ENCODE peak calls at places on chromosomes 1 and 21, in seven cellular contexts. B, L, J, G, V, W and O are unnamed samples.

GRCh38 chr1:51956528-51957509 is 33.7 kb downstream of the RAB3B start:
- DNase-seq in B (no peak), L (no peak), V (peak), G (no peak), W (no peak), J (no peak), O (no peak)

GRCh38 chr1:59973719-59974118 is 47.1 kb upstream of the CYP2J2 start:
- DNase-seq in B (no peak), V (no peak), G (no peak), W (no peak), J (no peak), L (no peak), O (no peak)

GRCh38 chr1:67838180-67838912 is 5.1 kb upstream of the GNG12 start:
- DNase-seq in B (no peak), J (no peak), W (no peak), G (no peak), V (peak), L (no peak), O (no peak)

GRCh38 chr1:14634497-14634896 is 36.0 kb downstream of the KAZN start:
- DNase-seq in B (no peak), G (no peak), L (no peak), J (no peak), W (no peak), V (no peak), O (no peak)

GRCh38 chr1:109490029-109490933 is 3.6 kb upstream of the CYB561D1 start:
- DNase-seq in G (peak), L (peak), B (peak), V (peak), W (peak), J (peak), O (peak)

GRCh38 chr21:25179116-25179515 is 428.2 kb downstream of the MRPL39 start:
- DNase-seq in L (no peak), V (peak), G (no peak), J (no peak), W (no peak), B (no peak), O (no peak)

GRCh38 chr1:53572061-53572801 is 113.0 kb downstream of the DMRTB1 start:
- DNase-seq in J (peak), W (no peak), V (no peak), B (no peak), G (peak), L (no peak), O (no peak)

GRCh38 chr1:2606806-2607680 is 20.5 kb downstream of the PRXL2B start:
- DNase-seq in G (no peak), J (no peak), L (no peak), W (no peak), V (no peak), B (peak), O (no peak)

GRCh38 chr1:59645893-59646292 is 168.9 kb upstream of the HOOK1 start:
- DNase-seq in J (no peak), L (no peak), B (no peak), W (no peak), V (peak), G (no peak), O (no peak)

GRCh38 chr21:36097427-36098230 is 27.8 kb downstream of the CBR1 start:
- DNase-seq in V (no peak), J (no peak), G (no peak), W (no peak), B (no peak), L (no peak), O (no peak)

GRCh38 chr1:154772611-154773515 is 97.2 kb downstream of the KCNN3 start:
- DNase-seq in L (no peak), G (no peak), V (no peak), B (peak), W (no peak), J (no peak), O (peak)
- TF ChIP-seq CTCF in L (no peak), G (no peak), V (no peak), B (peak), W (no peak), J (no peak), O (peak)

GRCh38 chr1:174967845-174968705 is 31.7 kb upstream of the CACYBP start:
- DNase-seq in W (no peak), B (no peak), L (no peak), J (no peak), G (peak), V (no peak), O (no peak)
- H3K27ac ChIP-seq in W (no peak), B (no peak), L (peak), J (no peak), G (peak), V (no peak), O (peak)

DNA sequence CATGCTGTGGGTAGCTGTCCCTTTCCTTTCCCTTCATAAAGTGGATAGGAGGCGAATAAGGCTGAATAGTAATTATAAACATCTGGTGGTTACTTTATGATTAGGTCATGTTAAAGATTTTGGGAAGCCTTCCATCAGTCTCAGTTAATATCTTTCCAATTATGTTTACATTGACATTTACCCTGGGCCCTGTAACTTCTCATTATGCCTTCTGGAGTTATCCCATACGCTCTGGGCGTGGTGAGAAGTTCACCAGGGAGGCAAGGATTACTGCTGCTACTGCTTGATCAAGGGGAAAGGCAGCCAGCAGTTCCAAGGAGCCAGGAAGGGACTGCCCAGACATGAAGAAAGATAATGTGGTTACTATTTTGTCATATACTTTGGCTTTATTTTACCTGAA is 197.2 kb downstream of the HLX start:
- DNase-seq in G (no peak), J (no peak), B (no peak), V (no peak), L (no peak), W (no peak), O (no peak)
- TF ChIP-seq CTCF in G (no peak), J (no peak), B (no peak), V (no peak), L (no peak), W (no peak), O (no peak)

GRCh38 chr1:203172184-203173115 is 3.2 kb downstream of the MYBPH start:
- DNase-seq in L (peak), W (peak), G (peak), J (peak), V (peak), B (peak), O (peak)

GRCh38 chr1:203168991-203169390 is 6.6 kb downstream of the MYBPH start:
- DNase-seq in W (no peak), G (no peak), V (no peak), J (no peak), B (no peak), L (no peak), O (no peak)

GRCh38 chr1:203169770-203170520 is 5.7 kb downstream of the MYBPH start:
- DNase-seq in B (no peak), W (no peak), G (no peak), L (no peak), J (no peak), V (no peak), O (no peak)

GRCh38 chr1:203171341-203172183 is 4.1 kb downstream of the MYBPH start:
- DNase-seq in V (no peak), J (no peak), L (no peak), G (no peak), W (no peak), B (no peak), O (no peak)

GRCh38 chr1:203170625-203171330 is 4.8 kb downstream of the MYBPH start:
- DNase-seq in L (no peak), V (no peak), W (no peak), J (no peak), G (no peak), B (no peak), O (no peak)
- H3K27ac ChIP-seq in L (no peak), V (no peak), W (no peak), J (no peak), G (no peak), B (no peak), O (no peak)

GRCh38 chr1:201795066-201795465 is 33.9 kb upstream of the IPO9 start:
- DNase-seq in W (no peak), V (peak), G (peak), L (no peak), B (no peak), J (peak), O (no peak)
- TF ChIP-seq CTCF in W (no peak), V (peak), G (peak), L (no peak), B (no peak), J (peak), O (no peak)

DNA sequence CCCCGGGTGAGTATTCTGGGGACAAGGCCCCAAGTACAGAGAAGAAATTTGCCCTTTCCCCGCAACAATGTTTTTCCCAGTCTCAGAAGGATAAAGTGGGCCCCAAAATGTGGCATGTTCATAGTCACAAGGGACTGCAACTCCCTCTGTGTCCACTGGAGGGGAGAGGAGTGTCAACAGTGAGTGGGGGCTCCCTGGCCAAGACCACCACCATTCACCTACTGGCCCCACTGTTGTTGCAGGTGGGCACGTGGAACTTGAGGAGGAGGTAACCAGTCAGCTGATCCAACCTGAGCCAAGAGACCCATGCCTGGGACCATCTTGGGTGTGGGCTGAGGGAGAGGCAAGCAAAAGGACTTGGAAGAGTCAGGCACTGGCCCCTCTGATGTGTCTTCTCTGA is 761 bp downstream of the NUDT17 start:
- DNase-seq in L (peak), V (peak), W (no peak), G (peak), B (peak), J (peak), O (no peak)
- H3K27ac ChIP-seq in L (peak), V (peak), W (peak), G (peak), B (no peak), J (peak), O (no peak)

DNA sequence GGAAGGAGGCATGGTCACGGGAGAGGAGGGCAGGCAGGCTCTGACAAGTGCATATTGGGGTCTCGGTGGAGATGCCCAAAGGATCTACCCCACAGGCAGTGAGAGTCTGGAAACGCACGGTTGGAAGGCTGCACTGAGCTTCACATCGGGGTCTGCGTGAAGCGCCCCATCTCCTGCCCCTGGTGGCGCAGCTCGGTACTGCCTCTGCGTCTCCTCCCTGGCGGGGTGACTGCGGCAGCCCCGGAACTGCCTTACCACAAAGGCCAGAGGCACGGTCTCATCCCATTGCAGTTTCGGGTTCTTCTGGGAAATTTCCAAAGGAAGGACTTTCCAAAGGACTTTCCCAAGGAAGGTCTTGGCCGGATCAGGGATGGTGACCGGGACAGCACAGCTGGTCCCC is 69.2 kb upstream of the AJAP1 start:
- DNase-seq in J (peak), V (no peak), G (peak), W (no peak), B (peak), L (no peak), O (peak)
- TF ChIP-seq CTCF in J (peak), V (no peak), G (peak), W (peak), B (peak), L (peak), O (peak)

GRCh38 chr1:64042331-64043100 is 160.9 kb upstream of the UBE2U start:
- DNase-seq in V (peak), L (no peak), G (peak), W (peak), B (no peak), J (peak), O (no peak)
- H3K27ac ChIP-seq in V (peak), L (no peak), G (peak), W (peak), B (no peak), J (peak), O (no peak)

DNA sequence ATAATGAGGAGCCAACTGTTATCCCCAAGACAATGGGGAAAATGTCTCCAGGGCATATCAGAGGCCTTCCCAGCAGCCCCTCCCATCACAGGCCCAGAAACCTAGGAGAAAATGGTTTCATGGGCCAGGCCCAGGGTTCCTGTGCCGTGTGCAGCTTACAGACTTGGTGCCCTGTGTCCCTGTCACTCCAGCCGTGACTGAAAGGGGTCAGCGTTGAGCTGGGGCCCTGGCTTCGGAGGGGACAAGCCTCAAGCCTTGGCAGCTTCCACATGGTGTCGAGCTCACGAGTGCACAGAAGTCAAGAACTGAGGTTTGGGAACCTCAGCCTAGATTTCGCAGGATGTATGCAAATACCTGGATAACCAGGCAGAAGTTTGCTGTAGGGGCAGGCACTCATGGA is 18.1 kb downstream of the SIPA1L2 start:
- DNase-seq in V (no peak), G (no peak), J (no peak), L (no peak), W (no peak), B (peak), O (no peak)
- TF ChIP-seq CTCF in V (no peak), G (no peak), J (no peak), L (no peak), W (no peak), B (peak), O (no peak)

GRCh38 chr1:206705187-206705586 is 20.5 kb downstream of the MAPKAPK2 start:
- DNase-seq in B (no peak), G (peak), V (peak), J (no peak), L (no peak), W (peak), O (no peak)
- H3K27ac ChIP-seq in B (no peak), G (peak), V (peak), J (peak), L (peak), W (peak), O (no peak)